ENCODE peak calls at places on chromosomes 7 and 10, in four cellular contexts. One of them, this sample, is unnamed.

GRCh38 chr7:39811161-39811614 is 138.9 kb upstream of the CDK13 start:
- DNase-seq in H1: no peak
- DNase-seq in A549: peak
- DNase-seq in HepG2: no peak
- DNase-seq in this sample: peak

GRCh38 chr10:128697437-128697836 is 571.2 kb upstream of the MKI67 start:
- DNase-seq in H1: no peak
- DNase-seq in A549: no peak
- DNase-seq in HepG2: no peak
- DNase-seq in this sample: no peak

GRCh38 chr10:71981024-71981867 is 17.1 kb downstream of the CHST3 start:
- DNase-seq in H1: no peak
- DNase-seq in A549: no peak
- DNase-seq in HepG2: peak
- DNase-seq in this sample: no peak

GRCh38 chr7:128827248-128827958 is 2.8 kb upstream of the FLNC start:
- DNase-seq in H1: no peak
- DNase-seq in A549: no peak
- DNase-seq in HepG2: no peak
- DNase-seq in this sample: peak

GRCh38 chr7:471866-472639 is 47.6 kb downstream of the PDGFA start:
- DNase-seq in H1: no peak
- DNase-seq in A549: no peak
- DNase-seq in HepG2: peak
- DNase-seq in this sample: peak

GRCh38 chr10:8163824-8164223 is 109.3 kb downstream of the GATA3 start:
- DNase-seq in H1: no peak
- DNase-seq in A549: no peak
- DNase-seq in HepG2: no peak
- DNase-seq in this sample: no peak

GRCh38 chr7:134021861-134022260 is 105.3 kb upstream of the LRGUK start:
- DNase-seq in H1: no peak
- DNase-seq in A549: no peak
- DNase-seq in HepG2: no peak
- DNase-seq in this sample: no peak

GRCh38 chr10:34967411-34967880 is 122.7 kb downstream of the CUL2 start:
- DNase-seq in H1: no peak
- DNase-seq in A549: no peak
- DNase-seq in HepG2: no peak
- DNase-seq in this sample: no peak

GRCh38 chr10:109934958-109935793 is 11.9 kb upstream of the XPNPEP1 start:
- DNase-seq in H1: peak
- DNase-seq in A549: no peak
- DNase-seq in HepG2: no peak
- DNase-seq in this sample: no peak

GRCh38 chr10:94108200-94108599 is 114.5 kb downstream of the PLCE1 start:
- DNase-seq in H1: no peak
- DNase-seq in A549: peak
- DNase-seq in HepG2: no peak
- DNase-seq in this sample: no peak

GRCh38 chr10:1074063-1074747 is 18.0 kb downstream of the WDR37 start:
- DNase-seq in H1: no peak
- DNase-seq in A549: peak
- DNase-seq in HepG2: no peak
- DNase-seq in this sample: no peak

GRCh38 chr7:47978790-47979144 is 648 bp downstream of the HUS1 start:
- DNase-seq in H1: no peak
- DNase-seq in A549: no peak
- DNase-seq in HepG2: no peak
- DNase-seq in this sample: no peak

GRCh38 chr7:131943616-131944015 is 387.2 kb upstream of the PODXL start:
- DNase-seq in H1: no peak
- DNase-seq in A549: no peak
- DNase-seq in HepG2: no peak
- DNase-seq in this sample: no peak

GRCh38 chr7:131945948-131946525 is 389.6 kb upstream of the PODXL start:
- DNase-seq in H1: no peak
- DNase-seq in A549: no peak
- DNase-seq in HepG2: no peak
- DNase-seq in this sample: no peak

GRCh38 chr7:131944556-131945069 is 388.2 kb upstream of the PODXL start:
- DNase-seq in H1: no peak
- DNase-seq in A549: no peak
- DNase-seq in HepG2: no peak
- DNase-seq in this sample: no peak

GRCh38 chr7:131943211-131943610 is 386.8 kb upstream of the PODXL start:
- DNase-seq in H1: no peak
- DNase-seq in A549: no peak
- DNase-seq in HepG2: no peak
- DNase-seq in this sample: no peak

DNA sequence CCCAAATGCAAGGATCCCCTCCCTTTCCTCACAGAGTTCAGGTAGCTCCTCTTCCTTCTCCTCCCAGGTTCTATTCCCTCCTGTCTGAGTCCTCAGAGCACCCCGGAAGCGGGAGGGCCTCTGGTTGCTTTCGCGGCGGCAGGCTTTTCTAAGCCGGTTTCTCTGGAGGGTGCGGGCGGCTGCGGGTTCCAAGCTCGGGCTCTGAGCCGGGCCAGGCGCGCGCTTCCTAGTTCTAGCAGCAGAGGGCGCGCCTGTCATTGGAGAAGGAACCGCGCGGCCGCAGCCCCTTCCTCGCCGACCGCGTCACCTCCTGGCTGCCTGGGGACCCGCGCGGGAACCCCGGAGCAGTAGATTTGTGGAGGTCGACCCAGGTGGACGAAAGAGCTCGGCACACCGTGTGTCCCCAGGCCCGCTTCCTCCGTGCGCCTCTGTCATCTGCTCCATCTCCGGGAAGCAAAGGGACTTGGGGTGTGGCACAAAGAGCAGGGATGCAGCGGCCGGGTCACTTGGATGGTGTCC is 388.9 kb upstream of the PODXL start:
- DNase-seq in H1: peak
- DNase-seq in A549: peak
- DNase-seq in HepG2: peak
- DNase-seq in this sample: peak
- TF ChIP-seq PHF8 in H1: no peak
- TF ChIP-seq PHF8 in A549: no peak
- TF ChIP-seq PHF8 in HepG2: no peak
- TF ChIP-seq PHF8 in this sample: no peak

GRCh38 chr7:159093351-159093971 is 51.2 kb downstream of the VIPR2 start:
- DNase-seq in H1: no peak
- DNase-seq in A549: no peak
- DNase-seq in HepG2: no peak
- DNase-seq in this sample: no peak
- TF ChIP-seq PHF8 in H1: no peak
- TF ChIP-seq PHF8 in A549: no peak
- TF ChIP-seq PHF8 in HepG2: no peak
- TF ChIP-seq PHF8 in this sample: no peak

GRCh38 chr10:132430231-132430743 is 33.3 kb downstream of the PWWP2B start:
- DNase-seq in H1: no peak
- DNase-seq in A549: no peak
- DNase-seq in HepG2: no peak
- DNase-seq in this sample: no peak

GRCh38 chr10:132429281-132430230 is 32.6 kb downstream of the PWWP2B start:
- DNase-seq in H1: no peak
- DNase-seq in A549: no peak
- DNase-seq in HepG2: no peak
- DNase-seq in this sample: no peak

GRCh38 chr10:132428486-132428885 is 31.5 kb downstream of the PWWP2B start:
- DNase-seq in H1: no peak
- DNase-seq in A549: no peak
- DNase-seq in HepG2: no peak
- DNase-seq in this sample: no peak

GRCh38 chr10:132427071-132427771 is 30.2 kb downstream of the PWWP2B start:
- DNase-seq in H1: no peak
- DNase-seq in A549: no peak
- DNase-seq in HepG2: no peak
- DNase-seq in this sample: no peak

GRCh38 chr10:132427939-132428367 is 31.0 kb downstream of the PWWP2B start:
- DNase-seq in H1: no peak
- DNase-seq in A549: no peak
- DNase-seq in HepG2: no peak
- DNase-seq in this sample: no peak
- TF ChIP-seq PHF8 in H1: no peak
- TF ChIP-seq PHF8 in A549: no peak
- TF ChIP-seq PHF8 in HepG2: no peak
- TF ChIP-seq PHF8 in this sample: no peak

GRCh38 chr7:138907849-138908248 is 73.3 kb downstream of the KIAA1549 start:
- DNase-seq in H1: no peak
- DNase-seq in A549: no peak
- DNase-seq in HepG2: no peak
- DNase-seq in this sample: no peak
- TF ChIP-seq PHF8 in H1: no peak
- TF ChIP-seq PHF8 in A549: no peak
- TF ChIP-seq PHF8 in HepG2: no peak
- TF ChIP-seq PHF8 in this sample: no peak

GRCh38 chr7:146658604-146659003 is 542.0 kb downstream of the CNTNAP2 start:
- DNase-seq in H1: no peak
- DNase-seq in A549: no peak
- DNase-seq in HepG2: no peak
- DNase-seq in this sample: no peak

GRCh38 chr7:146654048-146654447 is 537.4 kb downstream of the CNTNAP2 start:
- DNase-seq in H1: no peak
- DNase-seq in A549: no peak
- DNase-seq in HepG2: no peak
- DNase-seq in this sample: no peak

GRCh38 chr7:146659732-146660131 is 543.1 kb downstream of the CNTNAP2 start:
- DNase-seq in H1: no peak
- DNase-seq in A549: no peak
- DNase-seq in HepG2: no peak
- DNase-seq in this sample: no peak

GRCh38 chr7:146656988-146657387 is 540.4 kb downstream of the CNTNAP2 start:
- DNase-seq in H1: no peak
- DNase-seq in A549: no peak
- DNase-seq in HepG2: no peak
- DNase-seq in this sample: no peak

GRCh38 chr7:146655928-146656797 is 539.6 kb downstream of the CNTNAP2 start:
- DNase-seq in H1: no peak
- DNase-seq in A549: no peak
- DNase-seq in HepG2: no peak
- DNase-seq in this sample: no peak
- TF ChIP-seq PHF8 in H1: no peak
- TF ChIP-seq PHF8 in A549: no peak
- TF ChIP-seq PHF8 in HepG2: no peak
- TF ChIP-seq PHF8 in this sample: no peak

GRCh38 chr7:91876391-91877133 is 3.9 kb downstream of the MTERF1 start:
- DNase-seq in H1: no peak
- DNase-seq in A549: peak
- DNase-seq in HepG2: no peak
- DNase-seq in this sample: no peak
- TF ChIP-seq PHF8 in H1: no peak
- TF ChIP-seq PHF8 in A549: no peak
- TF ChIP-seq PHF8 in HepG2: no peak
- TF ChIP-seq PHF8 in this sample: no peak

DNA sequence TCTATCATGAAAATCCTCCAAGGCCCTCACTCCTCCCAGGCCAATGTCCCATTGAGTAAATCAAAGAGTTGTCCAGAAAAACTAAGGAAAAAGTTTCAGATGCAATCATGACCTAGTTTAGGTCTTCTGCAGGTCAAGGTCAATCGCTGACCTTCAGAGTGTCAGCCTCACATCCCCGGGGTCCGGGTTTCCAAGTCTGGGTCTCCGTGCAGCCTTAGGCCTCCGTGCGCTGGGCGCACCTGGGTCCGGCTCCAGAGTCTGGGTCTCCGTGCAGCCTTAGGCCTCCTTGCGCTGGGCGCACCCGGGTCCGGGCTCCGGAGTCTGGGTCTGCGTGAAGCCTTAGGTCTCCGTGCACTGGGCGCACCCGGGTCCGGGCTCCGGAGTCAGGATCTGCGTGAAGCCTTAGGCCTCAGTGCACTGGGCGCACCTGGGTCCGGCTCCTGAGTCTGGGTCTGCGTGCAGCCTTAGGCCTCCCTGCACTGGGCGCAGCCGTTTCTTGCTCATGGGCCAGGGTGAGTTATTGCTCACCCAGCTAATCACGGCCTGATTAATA is 236.2 kb downstream of the TCERG1L start:
- DNase-seq in H1: no peak
- DNase-seq in A549: no peak
- DNase-seq in HepG2: no peak
- DNase-seq in this sample: no peak
- TF ChIP-seq PHF8 in H1: no peak
- TF ChIP-seq PHF8 in A549: no peak
- TF ChIP-seq PHF8 in HepG2: no peak
- TF ChIP-seq PHF8 in this sample: no peak

This sample was measured in K562.